ENCODE peak calls at places on chromosomes 7 and 10, in five cellular contexts. H, D, N, S and Q are unnamed samples.
A peak's percentile ranks its signal among the peaks of the same experiment; 100 is the strongest.

GRCh38 chr10:32367793-32368453 is 21.0 kb upstream of the EPC1 start:
- DNase-seq in H (peak; percentile 78), N (peak; percentile 5), S (peak; percentile 81), D (no peak), Q (peak; percentile 74)

GRCh38 chr10:125000366-125001312 is 58.7 kb downstream of the ZRANB1 start:
- DNase-seq in D (peak; percentile 82), S (no peak), N (no peak), H (no peak), Q (no peak)

GRCh38 chr7:2663960-2664359 is 24.0 kb upstream of the AMZ1 start:
- DNase-seq in D (no peak), H (no peak), S (no peak), N (no peak), Q (no peak)

GRCh38 chr10:31166606-31167005 is 134.9 kb upstream of the ZNF438 start:
- DNase-seq in N (no peak), S (no peak), D (no peak), H (no peak), Q (no peak)

GRCh38 chr10:131825960-131826650 is 74.7 kb upstream of the PPP2R2D start:
- DNase-seq in N (no peak), H (no peak), S (no peak), D (no peak), Q (no peak)

GRCh38 chr10:97826892-97827291 is 22.8 kb upstream of the GOLGA7B start:
- DNase-seq in D (no peak), H (no peak), N (no peak), S (no peak), Q (no peak)

GRCh38 chr7:101817031-101817929 is at the start of gene CUX1:
- DNase-seq in H (peak; percentile 52), D (no peak), S (peak; percentile 60), N (no peak), Q (peak; percentile 52)

GRCh38 chr7:140041626-140042385 is 20.9 kb downstream of the PARP12 start:
- DNase-seq in H (no peak), D (peak; percentile 23), S (no peak), N (no peak), Q (no peak)

GRCh38 chr7:134083766-134084487 is 43.2 kb upstream of the LRGUK start:
- DNase-seq in N (no peak), H (no peak), D (no peak), S (peak; percentile 36), Q (no peak)

GRCh38 chr7:153943428-153944370 is 108.5 kb upstream of the DPP6 start:
- DNase-seq in D (no peak), S (no peak), N (no peak), H (no peak), Q (no peak)

GRCh38 chr10:128318868-128319267 is 192.6 kb upstream of the MKI67 start:
- DNase-seq in D (peak; percentile 34), H (no peak), N (no peak), S (no peak), Q (peak; percentile 10)